ENCODE peak calls at places on chromosomes 7 and 10, in five cellular contexts. S, J, W, L and N are unnamed samples. For H3K9me3, the result is how much of the 10 kb centered on the place peaks cover.

GRCh38 chr7:2722591-2722990 is 34.6 kb downstream of the AMZ1 start:
- DNase-seq in S (no peak), J (no peak), W (no peak), L (no peak), N (no peak)

GRCh38 chr10:108561649-108562048 is 1361.7 kb downstream of the XPNPEP1 start:
- DNase-seq in S (no peak), J (peak), W (no peak), L (no peak), N (no peak)

GRCh38 chr10:4212111-4212635 is 427.2 kb upstream of the KLF6 start:
- DNase-seq in S (no peak), J (no peak), W (no peak), L (no peak), N (no peak)

GRCh38 chr7:76193478-76193877 is 8.2 kb upstream of the SRRM3 start:
- DNase-seq in S (no peak), J (no peak), W (no peak), L (no peak), N (no peak)

GRCh38 chr7:66267249-66267648 is 62.1 kb downstream of the TPST1 start:
- DNase-seq in S (no peak), J (peak), W (no peak), L (no peak), N (no peak)

GRCh38 chr7:131948434-131949053 is 392.1 kb upstream of the PODXL start:
- DNase-seq in S (no peak), J (peak), W (no peak), L (no peak), N (no peak)

GRCh38 chr10:21681156-21681555 is 147.1 kb downstream of the MLLT10 start:
- DNase-seq in S (no peak), J (no peak), W (no peak), L (no peak), N (no peak)

GRCh38 chr7:152911904-152912303 is 152.4 kb downstream of the ACTR3B start:
- DNase-seq in S (no peak), J (no peak), W (no peak), L (no peak), N (no peak)

GRCh38 chr10:104521901-104522827 is 118.9 kb upstream of the SORCS3 start:
- DNase-seq in S (no peak), J (no peak), W (no peak), L (no peak), N (no peak)

GRCh38 chr10:101834341-101834740 is 9.3 kb downstream of the KCNIP2 start:
- DNase-seq in S (no peak), J (no peak), W (no peak), L (no peak), N (no peak)

GRCh38 chr10:126950401-126951105 is 45.3 kb downstream of the DOCK1 start:
- DNase-seq in S (no peak), J (no peak), W (no peak), L (no peak), N (no peak)

GRCh38 chr7:4010923-4011656 is 671.0 kb upstream of the FOXK1 start:
- DNase-seq in S (no peak), J (no peak), W (no peak), L (no peak), N (no peak)

GRCh38 chr7:78634073-78634472 is 819.4 kb downstream of the MAGI2 start:
- DNase-seq in S (no peak), J (no peak), W (no peak), L (no peak), N (no peak)

GRCh38 chr10:37623506-37623905 is 233.9 kb downstream of the ZNF248 start:
- DNase-seq in S (no peak), J (no peak), W (no peak), L (no peak), N (no peak)

DNA sequence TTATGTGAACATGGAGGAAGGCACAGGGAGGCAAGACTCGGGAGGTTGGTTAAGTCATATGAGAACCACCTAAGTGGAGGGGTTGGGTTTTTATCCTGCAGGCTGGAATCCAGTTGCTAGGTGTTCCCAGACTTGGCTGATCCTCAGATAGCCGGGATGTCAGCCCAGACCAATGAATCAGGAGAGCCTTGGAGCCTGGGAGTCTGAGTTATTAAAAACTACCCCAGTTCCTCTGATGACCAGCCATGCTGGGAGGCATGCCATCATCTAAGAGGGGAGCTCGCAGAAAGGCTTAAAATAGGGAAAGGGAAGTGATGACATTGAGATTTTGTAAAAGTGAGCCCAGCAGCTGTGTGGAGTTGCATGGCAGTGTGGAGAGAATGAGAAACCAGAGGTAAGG is 238.1 kb downstream of the ZNF248 start:
- DNase-seq in S (no peak), J (peak), W (no peak), L (no peak), N (no peak)
- H3K9me3 ChIP-seq in S (under half), J (under half), W (under half), L (under half), N (under half)

GRCh38 chr7:67902143-67902542 is 905.5 kb downstream of the TYW1 start:
- DNase-seq in S (no peak), J (no peak), W (no peak), L (no peak), N (no peak)
- H3K9me3 ChIP-seq in S (under half), J (under half), W (under half), L (under half), N (under half)

GRCh38 chr7:157820796-157821195 is 484.0 kb downstream of the DNAJB6 start:
- DNase-seq in S (no peak), J (no peak), W (no peak), L (no peak), N (no peak)
- H3K9me3 ChIP-seq in S (under half), J (under half), W (under half), L (under half), N (under half)

GRCh38 chr7:156861212-156861611 is 31.8 kb downstream of the LMBR1 start:
- DNase-seq in S (no peak), J (no peak), W (no peak), L (no peak), N (no peak)
- H3K9me3 ChIP-seq in S (under half), J (under half), W (under half), L (under half), N (under half)

DNA sequence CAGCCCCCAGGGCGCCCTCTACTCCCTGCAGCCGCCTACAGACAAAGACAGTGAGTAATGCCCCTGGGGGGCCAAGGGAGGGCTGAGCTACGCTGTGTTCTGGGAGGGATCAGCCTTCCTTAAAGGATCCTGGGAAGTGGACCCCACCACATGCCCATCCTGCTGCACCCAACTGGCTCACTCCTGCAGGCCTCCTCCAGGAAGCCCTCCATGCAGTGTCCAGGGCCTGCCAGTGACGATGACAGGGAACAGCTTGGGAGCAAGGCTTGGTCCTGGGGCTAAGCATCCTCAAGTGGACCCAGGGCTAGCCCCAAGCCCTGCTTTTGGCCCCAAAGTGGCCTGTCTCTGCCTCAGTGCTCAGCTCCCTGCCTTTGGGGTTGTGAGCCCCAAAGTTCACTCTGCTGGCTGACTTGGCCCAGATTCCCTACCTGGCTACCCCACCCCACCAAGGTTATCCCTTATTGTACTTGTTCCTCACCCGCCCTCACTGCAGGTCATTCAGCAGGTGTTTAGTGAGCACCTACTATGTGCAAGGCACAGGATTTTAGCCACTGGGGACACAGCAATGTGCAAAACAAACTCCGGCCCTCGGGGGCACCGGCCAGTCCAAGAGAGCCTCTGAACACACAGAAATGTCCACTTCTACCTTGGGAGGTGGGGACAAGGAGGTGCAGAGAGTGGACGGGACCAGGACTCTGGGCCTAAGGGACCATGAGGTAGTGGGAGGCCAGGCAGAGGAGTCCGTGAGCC is 83.5 kb downstream of the MYL10 start:
- DNase-seq in S (no peak), J (no peak), W (no peak), L (no peak), N (no peak)
- H3K9me3 ChIP-seq in S (under half), J (under half), W (under half), L (under half), N (under half)

DNA sequence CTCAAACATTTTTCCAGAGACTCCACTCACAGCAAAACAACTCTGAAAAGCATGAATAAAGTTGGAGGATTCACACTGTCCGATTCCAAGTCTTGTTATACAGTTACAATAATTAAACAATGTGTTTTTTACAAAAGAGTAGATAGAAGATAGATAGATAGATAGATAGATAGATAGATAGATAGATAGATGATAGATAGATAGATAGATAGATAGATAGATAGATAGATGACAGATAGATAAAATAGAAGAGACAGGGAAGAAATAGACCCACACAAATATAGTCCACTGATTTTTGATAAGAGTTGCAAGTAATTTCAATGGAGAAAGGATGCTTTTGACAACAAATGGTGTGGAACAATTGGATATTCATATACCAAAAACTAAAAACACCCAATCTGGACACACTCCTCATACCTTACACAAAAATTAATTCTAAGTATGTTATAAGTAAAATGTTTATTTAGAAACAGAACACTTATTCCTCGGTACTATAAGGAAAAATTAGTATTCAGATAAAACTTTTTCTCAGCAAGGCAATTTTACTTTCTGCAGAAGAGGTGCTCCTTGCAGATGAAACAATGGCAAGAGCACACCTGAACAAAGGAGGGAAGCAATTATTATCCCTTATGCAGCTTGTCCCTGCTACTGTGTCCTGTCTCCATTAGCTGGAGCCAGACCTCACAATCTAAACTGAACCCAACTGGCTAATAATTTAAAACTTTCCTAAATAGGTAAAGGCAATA is 5.7 kb upstream of the TAS2R39 start:
- DNase-seq in S (no peak), J (peak), W (no peak), L (no peak), N (no peak)
- H3K9me3 ChIP-seq in S (under half), J (under half), W (under half), L (under half), N (under half)

GRCh38 chr10:129755075-129756020 is 208.7 kb downstream of the EBF3 start:
- DNase-seq in S (no peak), J (no peak), W (no peak), L (no peak), N (no peak)

GRCh38 chr10:129758591-129759021 is 205.5 kb downstream of the EBF3 start:
- DNase-seq in S (no peak), J (no peak), W (no peak), L (no peak), N (no peak)

GRCh38 chr10:129758180-129758579 is 205.9 kb downstream of the EBF3 start:
- DNase-seq in S (no peak), J (no peak), W (no peak), L (no peak), N (no peak)

GRCh38 chr10:129759214-129760002 is 204.7 kb downstream of the EBF3 start:
- DNase-seq in S (no peak), J (no peak), W (no peak), L (no peak), N (no peak)

GRCh38 chr10:129756912-129757861 is 206.9 kb downstream of the EBF3 start:
- DNase-seq in S (no peak), J (peak), W (no peak), L (no peak), N (no peak)
- H3K9me3 ChIP-seq in S (under half), J (under half), W (under half), L (under half), N (under half)

DNA sequence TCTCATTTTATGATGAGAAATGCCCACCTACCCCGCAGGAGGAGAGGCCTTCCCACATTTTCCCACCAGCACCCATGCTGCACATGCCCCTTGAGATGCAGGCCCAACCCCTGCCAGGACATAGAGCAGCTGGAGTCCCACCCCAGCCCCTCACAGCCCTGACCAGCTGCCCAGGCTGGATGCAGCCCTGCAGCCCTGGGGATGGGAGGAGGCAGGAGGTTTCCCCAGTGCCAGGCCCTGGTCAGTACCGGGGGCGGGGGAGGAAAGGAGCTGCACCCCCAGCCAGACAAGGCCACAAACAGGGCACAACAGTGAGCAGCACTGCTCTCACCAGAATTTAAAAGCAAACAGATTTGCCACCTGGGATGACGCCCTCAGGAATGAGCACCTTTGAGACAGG is 196.1 kb downstream of the PTPRN2 start:
- DNase-seq in S (no peak), J (no peak), W (no peak), L (no peak), N (no peak)
- H3K9me3 ChIP-seq in S (under half), J (under half), W (under half), L (under half), N (under half)